ENCODE peak calls at places on chromosomes 11 and 22, in nine cellular contexts. Y is suprapubic skin, P is GM12878, L is SK-N-SH, V is HepG2, X is sigmoid colon, I is H1, M is stomach, O is upper lobe of left lung. Q is an unnamed sample.

GRCh38 chr22:19504900-19505734 is 19.1 kb downstream of the CLDN5 start:
- DNase-seq in O (no peak), L (no peak), X (no peak), V (no peak), Y (no peak), I (no peak), M (no peak), P (no peak), Q (no peak)

GRCh38 chr11:133343951-133344350 is 188.3 kb downstream of the OPCML start:
- DNase-seq in P (no peak), O (no peak), L (no peak), I (no peak), V (no peak), M (no peak), X (no peak), Y (no peak), Q (no peak)

GRCh38 chr11:128576555-128576954 is 10.8 kb downstream of the ETS1 start:
- DNase-seq in X (peak; percentile 45), O (no peak), V (no peak), M (no peak), L (no peak), P (no peak), I (no peak), Y (no peak), Q (no peak)

GRCh38 chr11:94768602-94769511 is 701 bp downstream of the AMOTL1 start:
- DNase-seq in I (no peak), P (no peak), Y (peak; percentile 80), X (peak; percentile 73), L (peak; percentile 79), O (peak; percentile 26), M (peak; percentile 37), V (no peak), Q (no peak)

GRCh38 chr11:131754671-131755070 is 384.3 kb downstream of the NTM start:
- DNase-seq in O (no peak), V (no peak), P (no peak), M (no peak), I (no peak), L (no peak), Y (no peak), X (no peak), Q (no peak)

GRCh38 chr11:124510279-124510678 is 33.2 kb downstream of the OR8B12 start:
- DNase-seq in O (no peak), P (no peak), X (no peak), Y (no peak), I (no peak), V (no peak), M (no peak), L (no peak), Q (no peak)

GRCh38 chr11:7511405-7511804 is 2.4 kb upstream of the PPFIBP2 start:
- DNase-seq in V (peak; percentile 15), X (peak; percentile 82), I (no peak), Y (no peak), O (peak; percentile 62), M (peak; percentile 80), P (no peak), L (no peak), Q (no peak)

GRCh38 chr11:122703541-122704272 is 48.2 kb downstream of the UBASH3B start:
- DNase-seq in Y (no peak), X (no peak), V (no peak), L (no peak), O (no peak), M (no peak), I (no peak), P (no peak), Q (no peak)

GRCh38 chr11:92322225-92322624 is 97.6 kb downstream of the FAT3 start:
- DNase-seq in I (no peak), V (no peak), X (no peak), O (no peak), L (no peak), P (no peak), Y (no peak), M (no peak), Q (no peak)

GRCh38 chr11:114290503-114291239 is 5.5 kb upstream of the NNMT start:
- DNase-seq in P (no peak), I (no peak), M (no peak), X (no peak), V (no peak), O (no peak), Y (no peak), L (no peak), Q (no peak)

GRCh38 chr11:46916669-46917108 is 1.7 kb downstream of the LRP4 start:
- DNase-seq in M (peak; percentile 51), L (peak; percentile 81), V (peak; percentile 55), Y (no peak), O (no peak), P (no peak), X (peak; percentile 88), I (no peak), Q (no peak)

DNA sequence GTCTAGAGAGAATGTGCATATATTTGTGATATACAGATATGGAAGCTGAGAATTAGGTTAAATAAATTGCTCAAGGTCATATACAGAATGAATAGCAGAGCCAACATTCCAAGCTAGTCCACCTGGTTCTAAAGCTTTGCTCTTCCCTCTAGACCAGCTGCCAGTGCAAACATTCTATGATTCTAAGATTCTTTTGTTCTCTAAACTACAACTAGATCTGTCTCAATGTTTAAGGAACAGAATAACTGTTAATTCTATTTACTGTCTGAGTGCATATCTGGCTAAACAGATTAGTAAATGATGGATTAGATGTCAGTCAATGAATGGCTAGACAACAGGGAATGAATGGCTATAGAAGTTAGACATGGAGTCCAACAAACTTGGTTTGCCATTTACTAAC is 19.6 kb downstream of the KCNE3 start:
- DNase-seq in X (no peak), M (no peak), V (no peak), L (no peak), P (no peak), O (no peak), I (no peak), Y (no peak), Q (no peak)
- TF ChIP-seq POLR2AphosphoS5 in X (no peak), M (no peak), V (no peak), L (no peak), P (no peak), O (no peak), I (no peak), Y (no peak), Q (no peak)

GRCh38 chr11:93515438-93515837 is 27.8 kb downstream of the SMCO4 start:
- DNase-seq in V (no peak), O (no peak), P (no peak), L (no peak), Y (no peak), X (no peak), M (no peak), I (no peak), Q (no peak)
- TF ChIP-seq EP300 in V (no peak), O (no peak), P (no peak), L (no peak), Y (no peak), X (no peak), M (no peak), I (no peak), Q (no peak)

GRCh38 chr22:35140879-35141745 is 75.2 kb downstream of the ISX start:
- DNase-seq in V (no peak), X (no peak), L (peak; percentile 23), Y (no peak), M (no peak), P (no peak), I (peak; percentile 51), O (no peak), Q (no peak)
- TF ChIP-seq CTCF in V (peak; percentile 41), X (no peak), L (peak; percentile 17), Y (no peak), M (no peak), P (peak; percentile 75), I (peak; percentile 76), O (no peak), Q (no peak)

DNA sequence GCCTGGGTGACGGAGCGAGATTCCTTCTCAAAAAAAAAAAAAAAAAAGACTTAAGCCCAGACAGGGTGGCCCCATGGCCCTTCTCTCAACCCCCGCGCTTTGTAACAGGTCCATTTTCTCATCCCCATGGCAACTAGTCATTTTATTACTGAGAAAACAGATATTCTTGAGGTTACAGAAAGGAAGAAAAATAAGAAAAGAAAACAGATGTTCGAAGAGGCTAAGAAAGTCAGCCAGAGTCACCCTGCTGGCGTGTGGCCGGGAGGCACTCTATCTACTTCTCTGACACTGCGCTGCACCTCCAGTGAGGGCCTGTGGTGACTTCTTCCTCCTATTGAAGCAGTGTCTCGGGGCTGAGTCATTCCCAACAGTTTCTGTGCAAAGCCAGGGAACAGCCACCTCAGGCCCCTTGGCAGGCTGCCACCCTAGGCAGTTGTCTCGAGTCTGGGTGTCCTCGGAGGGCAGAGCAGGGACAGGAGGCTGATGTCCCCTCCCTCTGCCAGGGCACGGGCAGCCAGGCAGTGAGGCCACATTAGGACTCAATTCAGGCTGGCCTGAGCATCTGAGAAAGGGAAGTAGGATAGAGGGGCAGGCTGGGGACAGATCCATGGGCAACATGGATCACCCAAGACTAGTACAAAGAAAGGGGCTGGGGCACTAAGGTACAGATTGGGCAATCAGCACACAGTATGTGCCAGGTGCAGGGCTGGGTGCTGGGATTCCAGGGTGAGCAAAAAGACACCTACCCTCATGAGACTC is 16.4 kb upstream of the SYVN1 start:
- DNase-seq in O (peak; percentile 98), P (peak; percentile 27), Y (peak; percentile 85), M (peak; percentile 86), V (peak; percentile 40), L (peak; percentile 82), I (no peak), X (peak; percentile 90), Q (peak; percentile 93)
- TF ChIP-seq POLR2AphosphoS5 in O (peak; percentile 58), P (no peak), Y (no peak), M (peak; percentile 49), V (no peak), L (peak; percentile 17), I (no peak), X (no peak), Q (no peak)

DNA sequence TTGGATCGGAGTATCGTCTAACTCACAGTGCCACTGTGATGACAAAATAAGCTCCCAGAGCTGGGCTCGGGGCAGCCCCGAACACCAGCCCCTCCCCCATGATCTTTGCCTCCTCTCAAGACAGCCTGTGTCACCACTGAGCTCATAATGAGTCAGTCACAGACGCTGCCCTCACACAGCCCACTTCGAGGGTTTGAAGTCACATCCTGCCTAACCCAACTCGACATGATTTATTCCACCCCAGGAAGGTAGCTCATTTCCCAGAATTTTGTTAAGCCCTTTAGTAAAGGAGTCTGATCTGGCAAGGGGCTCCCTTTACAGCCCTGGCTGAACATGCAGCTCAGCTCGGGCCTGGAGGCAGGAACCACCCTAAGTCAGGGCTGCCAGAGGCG is 22.8 kb downstream of the MYH9 start:
- DNase-seq in X (peak; percentile 90), M (peak; percentile 65), P (no peak), O (peak; percentile 86), V (no peak), L (no peak), Y (no peak), I (no peak), Q (no peak)
- TF ChIP-seq EP300 in X (no peak), M (peak; percentile 54), P (peak; percentile 50), O (no peak), V (peak; percentile 22), L (peak; percentile 88), Y (no peak), I (no peak), Q (peak; percentile 6)